ENCODE peak calls at places on chromosomes 12 and 14, in eight cellular contexts. One of them, this sample, is unnamed.

GRCh38 chr12:32586390-32586789 is 92.7 kb upstream of the DNM1L start:
- DNase-seq in left lung: no peak
- DNase-seq in DND-41: peak
- DNase-seq in tibial artery: no peak
- DNase-seq in psoas muscle: no peak
- DNase-seq in HCT116: no peak
- DNase-seq in cardiac fibroblast: peak
- DNase-seq in AG04450: no peak
- DNase-seq in this sample: no peak

GRCh38 chr12:102567031-102567985 is 86.9 kb upstream of the IGF1 start:
- DNase-seq in tibial artery: no peak
- DNase-seq in AG04450: peak
- DNase-seq in HCT116: no peak
- DNase-seq in cardiac fibroblast: peak
- DNase-seq in psoas muscle: no peak
- DNase-seq in DND-41: no peak
- DNase-seq in left lung: no peak
- DNase-seq in this sample: no peak

GRCh38 chr12:51879102-51879501 is 8.8 kb upstream of the ANKRD33 start:
- DNase-seq in tibial artery: no peak
- DNase-seq in cardiac fibroblast: no peak
- DNase-seq in left lung: no peak
- DNase-seq in DND-41: no peak
- DNase-seq in HCT116: no peak
- DNase-seq in AG04450: no peak
- DNase-seq in psoas muscle: no peak
- DNase-seq in this sample: no peak

GRCh38 chr12:19129486-19130223 is at the start of gene PLEKHA5:
- DNase-seq in DND-41: peak
- DNase-seq in psoas muscle: peak
- DNase-seq in cardiac fibroblast: peak
- DNase-seq in left lung: peak
- DNase-seq in HCT116: peak
- DNase-seq in tibial artery: peak
- DNase-seq in AG04450: peak
- DNase-seq in this sample: peak

GRCh38 chr14:61973981-61974380 is 211.8 kb downstream of the SNAPC1 start:
- DNase-seq in psoas muscle: no peak
- DNase-seq in cardiac fibroblast: peak
- DNase-seq in AG04450: peak
- DNase-seq in HCT116: no peak
- DNase-seq in left lung: no peak
- DNase-seq in DND-41: no peak
- DNase-seq in tibial artery: no peak
- DNase-seq in this sample: no peak

GRCh38 chr12:57491393-57492280 is 3.8 kb downstream of the MARS1 start:
- DNase-seq in HCT116: no peak
- DNase-seq in left lung: no peak
- DNase-seq in psoas muscle: no peak
- DNase-seq in tibial artery: no peak
- DNase-seq in AG04450: no peak
- DNase-seq in DND-41: no peak
- DNase-seq in cardiac fibroblast: no peak
- DNase-seq in this sample: no peak

GRCh38 chr12:126038434-126038833 is 973.2 kb downstream of the AACS start:
- DNase-seq in left lung: no peak
- DNase-seq in tibial artery: no peak
- DNase-seq in psoas muscle: no peak
- DNase-seq in cardiac fibroblast: no peak
- DNase-seq in DND-41: no peak
- DNase-seq in HCT116: no peak
- DNase-seq in AG04450: no peak
- DNase-seq in this sample: no peak

GRCh38 chr14:72558721-72559120 is 335.2 kb downstream of the DPF3 start:
- DNase-seq in psoas muscle: peak
- DNase-seq in cardiac fibroblast: peak
- DNase-seq in left lung: no peak
- DNase-seq in DND-41: no peak
- DNase-seq in HCT116: no peak
- DNase-seq in tibial artery: no peak
- DNase-seq in AG04450: peak
- DNase-seq in this sample: no peak

GRCh38 chr14:56059054-56059453 is 59.2 kb upstream of the PELI2 start:
- DNase-seq in psoas muscle: no peak
- DNase-seq in DND-41: no peak
- DNase-seq in tibial artery: no peak
- DNase-seq in AG04450: no peak
- DNase-seq in left lung: no peak
- DNase-seq in HCT116: no peak
- DNase-seq in cardiac fibroblast: peak
- DNase-seq in this sample: no peak

GRCh38 chr14:39246618-39247017 is 12.9 kb downstream of the MIA2 start:
- DNase-seq in left lung: no peak
- DNase-seq in AG04450: no peak
- DNase-seq in DND-41: no peak
- DNase-seq in tibial artery: no peak
- DNase-seq in HCT116: no peak
- DNase-seq in cardiac fibroblast: peak
- DNase-seq in psoas muscle: no peak
- DNase-seq in this sample: no peak

GRCh38 chr12:113142173-113142885 is 6.8 kb upstream of the RASAL1 start:
- DNase-seq in psoas muscle: no peak
- DNase-seq in AG04450: no peak
- DNase-seq in left lung: peak
- DNase-seq in tibial artery: peak
- DNase-seq in DND-41: no peak
- DNase-seq in HCT116: no peak
- DNase-seq in cardiac fibroblast: no peak
- DNase-seq in this sample: no peak

GRCh38 chr12:7108042-7108927 is 729 bp downstream of the C1RL start:
- DNase-seq in psoas muscle: peak
- DNase-seq in tibial artery: peak
- DNase-seq in AG04450: no peak
- DNase-seq in cardiac fibroblast: peak
- DNase-seq in left lung: peak
- DNase-seq in DND-41: peak
- DNase-seq in HCT116: peak
- DNase-seq in this sample: peak

GRCh38 chr12:95231190-95231589 is 13.6 kb downstream of the VEZT start:
- DNase-seq in DND-41: no peak
- DNase-seq in psoas muscle: no peak
- DNase-seq in cardiac fibroblast: peak
- DNase-seq in HCT116: no peak
- DNase-seq in AG04450: no peak
- DNase-seq in tibial artery: no peak
- DNase-seq in left lung: no peak
- DNase-seq in this sample: no peak

GRCh38 chr12:106369624-106370346 is 12.2 kb downstream of the POLR3B start:
- DNase-seq in left lung: no peak
- DNase-seq in DND-41: no peak
- DNase-seq in psoas muscle: no peak
- DNase-seq in tibial artery: no peak
- DNase-seq in AG04450: peak
- DNase-seq in cardiac fibroblast: peak
- DNase-seq in HCT116: no peak
- DNase-seq in this sample: no peak

GRCh38 chr14:97780804-97781203 is 983.6 kb downstream of the VRK1 start:
- DNase-seq in HCT116: no peak
- DNase-seq in left lung: no peak
- DNase-seq in tibial artery: no peak
- DNase-seq in DND-41: no peak
- DNase-seq in cardiac fibroblast: no peak
- DNase-seq in psoas muscle: no peak
- DNase-seq in AG04450: no peak
- DNase-seq in this sample: no peak

GRCh38 chr12:107225626-107226025 is 132.3 kb upstream of the CRY1 start:
- DNase-seq in tibial artery: no peak
- DNase-seq in cardiac fibroblast: peak
- DNase-seq in AG04450: no peak
- DNase-seq in left lung: no peak
- DNase-seq in HCT116: no peak
- DNase-seq in psoas muscle: no peak
- DNase-seq in DND-41: no peak
- DNase-seq in this sample: no peak

GRCh38 chr14:23750357-23750756 is 114.2 kb downstream of the DHRS2 start:
- DNase-seq in DND-41: no peak
- DNase-seq in psoas muscle: no peak
- DNase-seq in HCT116: no peak
- DNase-seq in left lung: no peak
- DNase-seq in AG04450: no peak
- DNase-seq in tibial artery: no peak
- DNase-seq in cardiac fibroblast: no peak
- DNase-seq in this sample: no peak

GRCh38 chr12:11621797-11622423 is 27.6 kb upstream of the ETV6 start:
- DNase-seq in tibial artery: no peak
- DNase-seq in DND-41: no peak
- DNase-seq in AG04450: no peak
- DNase-seq in psoas muscle: no peak
- DNase-seq in HCT116: no peak
- DNase-seq in cardiac fibroblast: peak
- DNase-seq in left lung: no peak
- DNase-seq in this sample: no peak

GRCh38 chr14:91405724-91406435 is 11.7 kb downstream of the CCDC88C start:
- DNase-seq in tibial artery: no peak
- DNase-seq in left lung: no peak
- DNase-seq in psoas muscle: no peak
- DNase-seq in cardiac fibroblast: no peak
- DNase-seq in HCT116: no peak
- DNase-seq in DND-41: no peak
- DNase-seq in AG04450: no peak
- DNase-seq in this sample: no peak

GRCh38 chr14:34604990-34605389 is 25.0 kb downstream of the SNX6 start:
- DNase-seq in cardiac fibroblast: peak
- DNase-seq in tibial artery: no peak
- DNase-seq in HCT116: no peak
- DNase-seq in psoas muscle: no peak
- DNase-seq in left lung: no peak
- DNase-seq in AG04450: no peak
- DNase-seq in DND-41: no peak
- DNase-seq in this sample: no peak

GRCh38 chr14:50533314-50533705 is 941 bp upstream of the MAP4K5 start:
- DNase-seq in AG04450: no peak
- DNase-seq in tibial artery: no peak
- DNase-seq in cardiac fibroblast: no peak
- DNase-seq in psoas muscle: no peak
- DNase-seq in DND-41: no peak
- DNase-seq in HCT116: no peak
- DNase-seq in left lung: no peak
- DNase-seq in this sample: no peak

GRCh38 chr14:74737753-74738325 is 24.9 kb downstream of the FCF1 start:
- DNase-seq in psoas muscle: no peak
- DNase-seq in tibial artery: no peak
- DNase-seq in DND-41: no peak
- DNase-seq in AG04450: no peak
- DNase-seq in left lung: no peak
- DNase-seq in cardiac fibroblast: peak
- DNase-seq in HCT116: no peak
- DNase-seq in this sample: no peak

GRCh38 chr14:102351023-102351422 is 11.7 kb downstream of the CINP start:
- DNase-seq in DND-41: no peak
- DNase-seq in AG04450: no peak
- DNase-seq in HCT116: no peak
- DNase-seq in left lung: no peak
- DNase-seq in tibial artery: no peak
- DNase-seq in psoas muscle: no peak
- DNase-seq in cardiac fibroblast: no peak
- DNase-seq in this sample: no peak

DNA sequence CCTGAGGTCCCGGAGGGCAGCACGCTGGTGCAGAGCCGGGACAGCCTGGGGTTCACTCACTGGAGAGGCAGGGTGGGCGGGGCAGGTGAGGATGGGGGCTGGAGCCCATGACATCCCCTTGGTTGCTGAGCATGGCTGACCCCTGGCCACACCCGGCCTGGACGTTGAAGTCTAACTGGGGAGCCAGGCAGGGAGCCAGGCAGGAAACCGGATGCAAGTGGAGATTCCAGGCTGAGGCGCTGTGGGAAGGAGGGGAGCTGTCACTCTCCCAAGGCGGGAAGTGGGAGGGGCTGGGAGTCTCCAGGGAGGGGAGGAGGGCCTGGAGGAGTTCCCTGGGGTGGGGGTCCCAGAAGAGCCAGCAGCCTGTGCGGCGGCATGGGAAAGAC is 7.7 kb upstream of the INF2 start:
- DNase-seq in HCT116: no peak
- DNase-seq in left lung: peak
- DNase-seq in psoas muscle: peak
- DNase-seq in tibial artery: peak
- DNase-seq in DND-41: no peak
- DNase-seq in cardiac fibroblast: peak
- DNase-seq in AG04450: no peak
- DNase-seq in this sample: no peak
- H3K4me3 ChIP-seq in HCT116: peak
- H3K4me3 ChIP-seq in left lung: peak
- H3K4me3 ChIP-seq in psoas muscle: peak
- H3K4me3 ChIP-seq in tibial artery: peak
- H3K4me3 ChIP-seq in DND-41: no peak
- H3K4me3 ChIP-seq in cardiac fibroblast: peak
- H3K4me3 ChIP-seq in AG04450: peak
- H3K4me3 ChIP-seq in this sample: peak

DNA sequence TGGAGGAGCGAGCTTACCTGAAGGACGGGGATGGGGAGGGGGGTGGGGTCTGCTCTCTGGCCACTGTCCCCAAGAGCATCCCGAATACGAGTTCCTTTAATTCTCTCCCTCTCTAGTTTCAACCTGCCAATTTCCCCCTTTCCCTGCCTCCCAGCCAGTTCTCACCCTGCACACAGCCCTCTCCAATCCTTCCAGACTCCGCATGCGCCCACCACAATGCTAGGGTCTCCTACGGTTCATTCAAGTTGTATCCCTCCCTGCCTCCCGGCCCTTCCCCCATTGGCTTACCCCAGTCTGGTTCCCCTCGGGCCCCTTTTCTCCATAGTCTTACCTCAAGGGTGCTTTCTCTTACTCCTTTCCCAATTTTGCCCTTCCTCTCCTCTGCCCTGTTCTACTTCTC is 706 bp upstream of the IGFBP6 start:
- DNase-seq in cardiac fibroblast: no peak
- DNase-seq in left lung: no peak
- DNase-seq in tibial artery: peak
- DNase-seq in HCT116: no peak
- DNase-seq in DND-41: no peak
- DNase-seq in AG04450: no peak
- DNase-seq in psoas muscle: no peak
- DNase-seq in this sample: peak
- H3K4me3 ChIP-seq in cardiac fibroblast: peak
- H3K4me3 ChIP-seq in left lung: peak
- H3K4me3 ChIP-seq in tibial artery: peak
- H3K4me3 ChIP-seq in HCT116: peak
- H3K4me3 ChIP-seq in DND-41: no peak
- H3K4me3 ChIP-seq in AG04450: peak
- H3K4me3 ChIP-seq in psoas muscle: peak
- H3K4me3 ChIP-seq in this sample: peak

GRCh38 chr12:120467439-120467838 is 2.1 kb downstream of the SRSF9 start:
- DNase-seq in AG04450: no peak
- DNase-seq in cardiac fibroblast: no peak
- DNase-seq in psoas muscle: no peak
- DNase-seq in HCT116: no peak
- DNase-seq in tibial artery: no peak
- DNase-seq in left lung: no peak
- DNase-seq in DND-41: no peak
- DNase-seq in this sample: no peak
- H3K4me3 ChIP-seq in AG04450: no peak
- H3K4me3 ChIP-seq in cardiac fibroblast: no peak
- H3K4me3 ChIP-seq in psoas muscle: peak
- H3K4me3 ChIP-seq in HCT116: no peak
- H3K4me3 ChIP-seq in tibial artery: no peak
- H3K4me3 ChIP-seq in left lung: no peak
- H3K4me3 ChIP-seq in DND-41: peak
- H3K4me3 ChIP-seq in this sample: no peak

GRCh38 chr14:36518586-36519430 is 1.2 kb downstream of the NKX2-1 start:
- DNase-seq in cardiac fibroblast: no peak
- DNase-seq in left lung: no peak
- DNase-seq in psoas muscle: no peak
- DNase-seq in HCT116: no peak
- DNase-seq in tibial artery: no peak
- DNase-seq in DND-41: no peak
- DNase-seq in AG04450: no peak
- DNase-seq in this sample: no peak
- H3K4me3 ChIP-seq in cardiac fibroblast: no peak
- H3K4me3 ChIP-seq in left lung: peak
- H3K4me3 ChIP-seq in psoas muscle: peak
- H3K4me3 ChIP-seq in HCT116: no peak
- H3K4me3 ChIP-seq in tibial artery: peak
- H3K4me3 ChIP-seq in DND-41: no peak
- H3K4me3 ChIP-seq in AG04450: no peak
- H3K4me3 ChIP-seq in this sample: peak